ENCODE peak calls at places on chromosomes 5 and 9, in five cellular contexts. One of them, this sample, is unnamed.

GRCh38 chr9:70256123-70256551 is 2.6 kb upstream of the SMC5 start:
- DNase-seq in prostate gland: no peak
- DNase-seq in IMR-90: peak
- DNase-seq in spleen: no peak
- DNase-seq in A549: no peak
- DNase-seq in this sample: no peak

GRCh38 chr9:104841601-104842106 is 77.7 kb downstream of the NIPSNAP3B start:
- DNase-seq in prostate gland: no peak
- DNase-seq in IMR-90: no peak
- DNase-seq in spleen: no peak
- DNase-seq in A549: no peak
- DNase-seq in this sample: no peak

GRCh38 chr5:149177911-149178565 is 36.7 kb downstream of the ABLIM3 start:
- DNase-seq in prostate gland: no peak
- DNase-seq in IMR-90: peak
- DNase-seq in spleen: no peak
- DNase-seq in A549: no peak
- DNase-seq in this sample: no peak

GRCh38 chr5:178387856-178388190 is 155.2 kb upstream of the PHYKPL start:
- DNase-seq in prostate gland: no peak
- DNase-seq in IMR-90: no peak
- DNase-seq in spleen: peak
- DNase-seq in A549: no peak
- DNase-seq in this sample: no peak

GRCh38 chr9:98380065-98380681 is 124.7 kb upstream of the TBC1D2 start:
- DNase-seq in prostate gland: no peak
- DNase-seq in IMR-90: peak
- DNase-seq in spleen: peak
- DNase-seq in A549: no peak
- DNase-seq in this sample: peak

GRCh38 chr5:36214434-36214833 is 27.3 kb downstream of the NADK2 start:
- DNase-seq in prostate gland: no peak
- DNase-seq in IMR-90: no peak
- DNase-seq in spleen: no peak
- DNase-seq in A549: no peak
- DNase-seq in this sample: no peak

GRCh38 chr5:45411971-45412612 is 284.1 kb downstream of the HCN1 start:
- DNase-seq in prostate gland: no peak
- DNase-seq in IMR-90: peak
- DNase-seq in spleen: no peak
- DNase-seq in A549: no peak
- DNase-seq in this sample: no peak

GRCh38 chr9:110152704-110153374 is 55.1 kb downstream of the C9orf152 start:
- DNase-seq in prostate gland: no peak
- DNase-seq in IMR-90: peak
- DNase-seq in spleen: no peak
- DNase-seq in A549: peak
- DNase-seq in this sample: no peak

GRCh38 chr9:110047955-110048472 is 159.9 kb downstream of the C9orf152 start:
- DNase-seq in prostate gland: no peak
- DNase-seq in IMR-90: no peak
- DNase-seq in spleen: peak
- DNase-seq in A549: no peak
- DNase-seq in this sample: peak

GRCh38 chr5:154477382-154478223 is 424 bp downstream of the HAND1 start:
- DNase-seq in prostate gland: no peak
- DNase-seq in IMR-90: peak
- DNase-seq in spleen: no peak
- DNase-seq in A549: no peak
- DNase-seq in this sample: no peak

GRCh38 chr9:71146511-71146910 is 25.1 kb upstream of the TRPM3 start:
- DNase-seq in prostate gland: no peak
- DNase-seq in IMR-90: no peak
- DNase-seq in spleen: no peak
- DNase-seq in A549: no peak
- DNase-seq in this sample: no peak

GRCh38 chr5:27472000-27472763 is 433.8 kb upstream of the CDH9 start:
- DNase-seq in prostate gland: no peak
- DNase-seq in IMR-90: peak
- DNase-seq in spleen: no peak
- DNase-seq in A549: peak
- DNase-seq in this sample: no peak

GRCh38 chr5:53479656-53480473 is 564 bp upstream of the FST start:
- DNase-seq in prostate gland: peak
- DNase-seq in IMR-90: peak
- DNase-seq in spleen: peak
- DNase-seq in A549: peak
- DNase-seq in this sample: peak

GRCh38 chr5:5165541-5166002 is 25.4 kb downstream of the ADAMTS16 start:
- DNase-seq in prostate gland: no peak
- DNase-seq in IMR-90: no peak
- DNase-seq in spleen: no peak
- DNase-seq in A549: no peak
- DNase-seq in this sample: no peak

GRCh38 chr5:137122075-137122474 is 377.1 kb downstream of the SPOCK1 start:
- DNase-seq in prostate gland: no peak
- DNase-seq in IMR-90: peak
- DNase-seq in spleen: no peak
- DNase-seq in A549: no peak
- DNase-seq in this sample: no peak

GRCh38 chr9:136572003-136572595 is 26.3 kb upstream of the NOTCH1 start:
- DNase-seq in prostate gland: no peak
- DNase-seq in IMR-90: peak
- DNase-seq in spleen: no peak
- DNase-seq in A549: peak
- DNase-seq in this sample: no peak

GRCh38 chr9:135990468-135991429 is 29.6 kb upstream of the UBAC1 start:
- DNase-seq in prostate gland: no peak
- DNase-seq in IMR-90: peak
- DNase-seq in spleen: peak
- DNase-seq in A549: no peak
- DNase-seq in this sample: no peak

GRCh38 chr9:88776717-88777497 is 214.4 kb upstream of the S1PR3 start:
- DNase-seq in prostate gland: no peak
- DNase-seq in IMR-90: peak
- DNase-seq in spleen: no peak
- DNase-seq in A549: peak
- DNase-seq in this sample: no peak

GRCh38 chr9:36911601-36912412 is 122.3 kb downstream of the PAX5 start:
- DNase-seq in prostate gland: no peak
- DNase-seq in IMR-90: no peak
- DNase-seq in spleen: no peak
- DNase-seq in A549: no peak
- DNase-seq in this sample: no peak

GRCh38 chr5:83955916-83956315 is 235.3 kb upstream of the HAPLN1 start:
- DNase-seq in prostate gland: no peak
- DNase-seq in IMR-90: peak
- DNase-seq in spleen: no peak
- DNase-seq in A549: no peak
- DNase-seq in this sample: no peak

GRCh38 chr5:157455057-157455456 is 5.0 kb upstream of the NIPAL4 start:
- DNase-seq in prostate gland: no peak
- DNase-seq in IMR-90: no peak
- DNase-seq in spleen: no peak
- DNase-seq in A549: no peak
- DNase-seq in this sample: no peak

GRCh38 chr5:36481721-36482120 is 124.7 kb upstream of the SLC1A3 start:
- DNase-seq in prostate gland: no peak
- DNase-seq in IMR-90: no peak
- DNase-seq in spleen: no peak
- DNase-seq in A549: no peak
- DNase-seq in this sample: no peak

GRCh38 chr9:35163413-35163812 is 1.6 kb downstream of the UNC13B start:
- DNase-seq in prostate gland: no peak
- DNase-seq in IMR-90: no peak
- DNase-seq in spleen: no peak
- DNase-seq in A549: no peak
- DNase-seq in this sample: no peak

GRCh38 chr9:131762356-131762932 is 22.6 kb upstream of the RAPGEF1 start:
- DNase-seq in prostate gland: peak
- DNase-seq in IMR-90: peak
- DNase-seq in spleen: peak
- DNase-seq in A549: peak
- DNase-seq in this sample: peak

GRCh38 chr5:54024466-54024865 is 285.9 kb downstream of the ARL15 start:
- DNase-seq in prostate gland: no peak
- DNase-seq in IMR-90: peak
- DNase-seq in spleen: no peak
- DNase-seq in A549: no peak
- DNase-seq in this sample: no peak

GRCh38 chr9:21443849-21444625 is 3.8 kb downstream of the IFNA1 start:
- DNase-seq in prostate gland: no peak
- DNase-seq in IMR-90: no peak
- DNase-seq in spleen: no peak
- DNase-seq in A549: no peak
- DNase-seq in this sample: no peak

GRCh38 chr9:137465000-137465769 is 6.1 kb upstream of the NSMF start:
- DNase-seq in prostate gland: no peak
- DNase-seq in IMR-90: no peak
- DNase-seq in spleen: peak
- DNase-seq in A549: no peak
- DNase-seq in this sample: no peak

GRCh38 chr5:141511771-141512325 is 23.0 kb downstream of the PCDHGC5 start:
- DNase-seq in prostate gland: no peak
- DNase-seq in IMR-90: no peak
- DNase-seq in spleen: no peak
- DNase-seq in A549: no peak
- DNase-seq in this sample: no peak

GRCh38 chr5:141513021-141513626 is 24.2 kb downstream of the PCDHGC5 start:
- DNase-seq in prostate gland: peak
- DNase-seq in IMR-90: peak
- DNase-seq in spleen: peak
- DNase-seq in A549: no peak
- DNase-seq in this sample: peak

GRCh38 chr5:141512390-141513020 is 23.6 kb downstream of the PCDHGC5 start:
- DNase-seq in prostate gland: peak
- DNase-seq in IMR-90: peak
- DNase-seq in spleen: peak
- DNase-seq in A549: peak
- DNase-seq in this sample: peak

GRCh38 chr5:141510160-141510559 is 21.3 kb downstream of the PCDHGC5 start:
- DNase-seq in prostate gland: no peak
- DNase-seq in IMR-90: no peak
- DNase-seq in spleen: no peak
- DNase-seq in A549: no peak
- DNase-seq in this sample: no peak

GRCh38 chr5:141510850-141511718 is 22.2 kb downstream of the PCDHGC5 start:
- DNase-seq in prostate gland: no peak
- DNase-seq in IMR-90: no peak
- DNase-seq in spleen: no peak
- DNase-seq in A549: no peak
- DNase-seq in this sample: peak
- TF ChIP-seq POLR2A in prostate gland: no peak
- TF ChIP-seq POLR2A in IMR-90: no peak
- TF ChIP-seq POLR2A in spleen: no peak
- TF ChIP-seq POLR2A in A549: no peak
- TF ChIP-seq POLR2A in this sample: no peak

DNA sequence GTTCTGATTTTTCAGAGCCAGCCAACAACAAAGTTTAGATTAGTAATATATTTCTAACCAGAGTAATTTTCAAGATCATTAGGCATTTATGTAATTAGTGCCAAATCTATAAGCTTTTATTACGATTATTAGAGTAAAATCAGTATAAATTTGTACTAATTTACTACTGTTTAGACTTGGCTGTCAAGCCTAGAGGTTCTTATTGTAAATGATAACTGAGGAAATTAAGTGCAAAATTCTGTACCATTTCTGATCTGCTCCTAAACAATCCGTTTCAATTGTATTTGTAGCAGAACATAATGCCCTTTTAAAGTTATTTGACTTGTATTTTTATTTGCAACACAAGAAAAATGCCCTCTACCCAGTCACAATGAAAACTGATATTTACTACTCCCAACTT is 1.1 kb upstream of the OTP start:
- DNase-seq in prostate gland: no peak
- DNase-seq in IMR-90: no peak
- DNase-seq in spleen: no peak
- DNase-seq in A549: no peak
- DNase-seq in this sample: no peak
- H3K4me3 ChIP-seq in prostate gland: no peak
- H3K4me3 ChIP-seq in IMR-90: no peak
- H3K4me3 ChIP-seq in spleen: no peak
- H3K4me3 ChIP-seq in A549: no peak
- H3K4me3 ChIP-seq in this sample: no peak

GRCh38 chr9:106023455-106023854 is 329.1 kb downstream of the TMEM38B start:
- DNase-seq in prostate gland: no peak
- DNase-seq in IMR-90: no peak
- DNase-seq in spleen: no peak
- DNase-seq in A549: no peak
- DNase-seq in this sample: no peak

GRCh38 chr9:106019702-106020101 is 325.4 kb downstream of the TMEM38B start:
- DNase-seq in prostate gland: no peak
- DNase-seq in IMR-90: no peak
- DNase-seq in spleen: no peak
- DNase-seq in A549: no peak
- DNase-seq in this sample: no peak

DNA sequence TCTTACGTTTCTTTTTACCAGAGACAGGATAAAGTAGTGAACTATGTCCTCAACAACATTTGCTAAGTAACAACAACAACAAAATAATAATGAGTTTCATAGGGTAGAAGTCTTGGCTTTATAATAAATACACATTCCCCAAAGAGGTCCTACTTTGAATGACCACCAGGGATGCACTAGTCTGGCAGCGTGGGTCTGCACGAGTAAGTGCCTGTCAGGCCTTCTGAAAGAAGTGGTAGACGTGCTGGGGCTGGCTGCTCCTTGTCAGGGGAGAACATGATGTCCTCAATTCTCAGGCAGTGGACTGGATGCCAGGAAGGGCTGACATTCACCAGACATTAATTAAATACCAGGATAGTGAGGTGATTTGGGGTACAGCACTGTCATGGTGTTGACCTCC is 331.1 kb downstream of the TMEM38B start:
- DNase-seq in prostate gland: no peak
- DNase-seq in IMR-90: no peak
- DNase-seq in spleen: no peak
- DNase-seq in A549: no peak
- DNase-seq in this sample: no peak
- TF ChIP-seq CTCF in prostate gland: no peak
- TF ChIP-seq CTCF in IMR-90: no peak
- TF ChIP-seq CTCF in spleen: no peak
- TF ChIP-seq CTCF in A549: no peak
- TF ChIP-seq CTCF in this sample: no peak

GRCh38 chr9:69122391-69123141 is 51.5 kb upstream of the TJP2 start:
- DNase-seq in prostate gland: peak
- DNase-seq in IMR-90: peak
- DNase-seq in spleen: no peak
- DNase-seq in A549: peak
- DNase-seq in this sample: peak

GRCh38 chr9:69122086-69122390 is 52.0 kb upstream of the TJP2 start:
- DNase-seq in prostate gland: peak
- DNase-seq in IMR-90: peak
- DNase-seq in spleen: peak
- DNase-seq in A549: peak
- DNase-seq in this sample: peak

GRCh38 chr9:69121155-69122085 is 52.7 kb upstream of the TJP2 start:
- DNase-seq in prostate gland: peak
- DNase-seq in IMR-90: peak
- DNase-seq in spleen: peak
- DNase-seq in A549: peak
- DNase-seq in this sample: peak

GRCh38 chr9:69118656-69119055 is 55.4 kb upstream of the TJP2 start:
- DNase-seq in prostate gland: peak
- DNase-seq in IMR-90: no peak
- DNase-seq in spleen: no peak
- DNase-seq in A549: no peak
- DNase-seq in this sample: no peak

GRCh38 chr9:69120380-69121154 is 53.5 kb upstream of the TJP2 start:
- DNase-seq in prostate gland: peak
- DNase-seq in IMR-90: no peak
- DNase-seq in spleen: no peak
- DNase-seq in A549: peak
- DNase-seq in this sample: no peak
- TF ChIP-seq POLR2A in prostate gland: peak
- TF ChIP-seq POLR2A in IMR-90: no peak
- TF ChIP-seq POLR2A in spleen: no peak
- TF ChIP-seq POLR2A in A549: no peak
- TF ChIP-seq POLR2A in this sample: peak